ENCODE peak calls at places on chromosomes 2 and 18, in six cellular contexts. One of them, this sample, is unnamed.

GRCh38 chr18:2409906-2410305 is 161.4 kb downstream of the METTL4 start:
- DNase-seq in CD8-positive, alpha-beta memory T cell: no peak
- DNase-seq in uterus: no peak
- DNase-seq in esophagus squamous epithelium: no peak
- DNase-seq in keratinocyte: no peak
- DNase-seq in heart left ventricle: no peak
- DNase-seq in this sample: no peak

GRCh38 chr18:3402962-3403585 is 46.9 kb upstream of the TGIF1 start:
- DNase-seq in esophagus squamous epithelium: no peak
- DNase-seq in uterus: no peak
- DNase-seq in heart left ventricle: no peak
- DNase-seq in keratinocyte: no peak
- DNase-seq in CD8-positive, alpha-beta memory T cell: no peak
- DNase-seq in this sample: no peak

GRCh38 chr18:50099725-50100414 is 95.1 kb downstream of the MYO5B start:
- DNase-seq in CD8-positive, alpha-beta memory T cell: no peak
- DNase-seq in heart left ventricle: no peak
- DNase-seq in uterus: no peak
- DNase-seq in keratinocyte: no peak
- DNase-seq in esophagus squamous epithelium: no peak
- DNase-seq in this sample: no peak

GRCh38 chr2:201855356-201855755 is 49.0 kb downstream of the CDK15 start:
- DNase-seq in heart left ventricle: no peak
- DNase-seq in CD8-positive, alpha-beta memory T cell: no peak
- DNase-seq in esophagus squamous epithelium: no peak
- DNase-seq in uterus: no peak
- DNase-seq in keratinocyte: no peak
- DNase-seq in this sample: no peak

GRCh38 chr2:157927155-157927554 is 51.0 kb upstream of the ACVR1 start:
- DNase-seq in keratinocyte: no peak
- DNase-seq in uterus: no peak
- DNase-seq in esophagus squamous epithelium: no peak
- DNase-seq in CD8-positive, alpha-beta memory T cell: no peak
- DNase-seq in heart left ventricle: no peak
- DNase-seq in this sample: no peak

GRCh38 chr2:47056374-47056773 is 98.7 kb downstream of the STPG4 start:
- DNase-seq in keratinocyte: no peak
- DNase-seq in heart left ventricle: peak
- DNase-seq in uterus: peak
- DNase-seq in CD8-positive, alpha-beta memory T cell: no peak
- DNase-seq in esophagus squamous epithelium: no peak
- DNase-seq in this sample: peak

GRCh38 chr2:64201086-64201627 is 56.9 kb upstream of the PELI1 start:
- DNase-seq in uterus: no peak
- DNase-seq in keratinocyte: no peak
- DNase-seq in esophagus squamous epithelium: no peak
- DNase-seq in CD8-positive, alpha-beta memory T cell: no peak
- DNase-seq in heart left ventricle: no peak
- DNase-seq in this sample: no peak

GRCh38 chr18:13235981-13236380 is 17.4 kb downstream of the LDLRAD4 start:
- DNase-seq in CD8-positive, alpha-beta memory T cell: no peak
- DNase-seq in esophagus squamous epithelium: no peak
- DNase-seq in keratinocyte: no peak
- DNase-seq in uterus: peak
- DNase-seq in heart left ventricle: peak
- DNase-seq in this sample: no peak

GRCh38 chr2:54624611-54625071 is 98.8 kb upstream of the EML6 start:
- DNase-seq in keratinocyte: no peak
- DNase-seq in heart left ventricle: peak
- DNase-seq in uterus: no peak
- DNase-seq in esophagus squamous epithelium: no peak
- DNase-seq in CD8-positive, alpha-beta memory T cell: no peak
- DNase-seq in this sample: no peak

GRCh38 chr2:199405241-199405640 is 52.5 kb downstream of the SATB2 start:
- DNase-seq in uterus: no peak
- DNase-seq in keratinocyte: no peak
- DNase-seq in esophagus squamous epithelium: no peak
- DNase-seq in heart left ventricle: no peak
- DNase-seq in CD8-positive, alpha-beta memory T cell: no peak
- DNase-seq in this sample: no peak

DNA sequence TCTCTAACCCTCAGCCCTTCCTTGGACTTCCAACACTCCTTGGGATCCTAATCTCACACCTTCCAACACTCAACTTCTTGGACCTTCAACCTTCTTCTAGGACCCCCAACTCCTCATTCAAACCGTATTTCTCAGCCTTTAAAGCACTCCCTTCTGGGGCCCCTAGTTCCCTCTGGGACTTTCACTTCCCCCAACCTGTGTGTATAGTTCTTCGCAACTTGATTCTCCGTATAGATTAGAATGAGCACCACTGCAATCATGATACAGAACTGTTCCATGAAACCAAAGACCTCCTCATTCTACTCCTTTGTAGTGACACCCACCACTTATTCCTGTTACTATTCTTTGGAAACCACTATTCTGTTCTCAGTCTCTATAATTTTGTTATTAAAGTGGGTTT is 62.0 kb upstream of the NFU1 start:
- DNase-seq in heart left ventricle: no peak
- DNase-seq in uterus: no peak
- DNase-seq in CD8-positive, alpha-beta memory T cell: no peak
- DNase-seq in keratinocyte: no peak
- DNase-seq in esophagus squamous epithelium: no peak
- DNase-seq in this sample: no peak
- H3K27ac ChIP-seq in heart left ventricle: no peak
- H3K27ac ChIP-seq in uterus: no peak
- H3K27ac ChIP-seq in CD8-positive, alpha-beta memory T cell: no peak
- H3K27ac ChIP-seq in keratinocyte: no peak
- H3K27ac ChIP-seq in esophagus squamous epithelium: no peak
- H3K27ac ChIP-seq in this sample: no peak

DNA sequence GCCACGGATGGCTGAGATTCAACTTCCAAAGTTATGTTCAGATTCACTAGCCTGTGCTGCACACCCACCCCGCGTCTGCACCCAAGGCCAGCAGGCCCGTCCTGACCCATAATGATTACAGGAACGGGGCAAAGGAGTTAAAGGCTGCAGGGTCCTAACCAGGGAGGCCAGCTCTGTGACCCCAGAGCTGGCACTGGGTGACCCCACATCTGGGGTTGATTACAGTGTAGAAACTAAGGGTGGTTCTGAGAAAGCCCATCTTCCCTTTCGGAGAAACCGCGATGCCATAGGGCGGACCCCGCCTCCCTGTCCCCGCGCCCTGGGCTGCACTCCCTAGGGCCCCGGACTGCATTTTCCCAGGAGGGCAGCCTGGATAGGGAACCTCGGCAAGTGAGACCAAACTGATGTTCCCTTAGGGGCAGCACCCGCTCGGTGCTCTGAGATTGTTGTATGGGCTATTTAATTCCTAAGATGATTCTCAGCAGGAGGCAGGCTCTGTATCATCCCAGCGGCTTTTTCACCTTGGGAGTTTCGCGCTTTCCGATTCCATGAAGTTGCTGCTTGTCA is 2.2 kb upstream of the GPR148 start:
- DNase-seq in keratinocyte: no peak
- DNase-seq in CD8-positive, alpha-beta memory T cell: no peak
- DNase-seq in uterus: no peak
- DNase-seq in esophagus squamous epithelium: no peak
- DNase-seq in heart left ventricle: no peak
- DNase-seq in this sample: no peak
- H3K27ac ChIP-seq in keratinocyte: no peak
- H3K27ac ChIP-seq in CD8-positive, alpha-beta memory T cell: peak
- H3K27ac ChIP-seq in uterus: peak
- H3K27ac ChIP-seq in esophagus squamous epithelium: no peak
- H3K27ac ChIP-seq in heart left ventricle: no peak
- H3K27ac ChIP-seq in this sample: no peak

DNA sequence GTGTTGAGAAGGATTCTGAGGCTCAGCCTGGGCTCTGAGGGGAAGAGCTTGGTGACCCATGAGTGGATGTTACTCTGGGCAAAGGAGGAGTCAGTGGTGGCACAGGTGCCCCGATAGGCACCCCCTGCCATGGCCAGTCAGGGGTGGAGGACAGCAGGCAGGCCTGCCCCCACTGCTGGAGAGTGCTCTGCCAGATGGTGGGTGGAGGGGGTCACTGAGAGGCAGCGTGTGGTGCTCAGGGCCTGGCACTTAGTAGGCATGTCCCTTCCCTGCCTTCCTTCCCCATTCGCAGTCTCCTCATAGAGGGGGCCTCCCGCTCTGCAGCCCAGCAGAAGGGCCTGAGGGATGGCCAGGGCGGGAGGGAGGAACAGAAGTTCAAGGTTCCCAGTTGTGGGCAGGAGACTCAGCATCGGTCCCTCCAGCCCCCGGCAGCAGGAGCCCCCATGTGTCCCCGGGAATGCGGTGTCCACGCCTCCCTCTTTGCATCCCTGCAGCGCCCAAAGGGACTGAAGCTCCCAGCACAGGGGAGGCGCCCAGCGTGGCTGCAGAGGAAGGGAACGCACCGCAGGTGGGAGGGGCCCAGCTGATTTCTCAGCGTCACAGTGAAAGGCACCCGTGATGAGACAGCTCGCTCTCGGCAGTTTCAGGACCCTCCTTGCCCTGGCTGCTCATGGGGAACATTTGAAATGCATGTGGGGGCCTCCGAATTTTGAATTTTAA is 5.7 kb upstream of the SNED1 start:
- DNase-seq in keratinocyte: no peak
- DNase-seq in uterus: peak
- DNase-seq in esophagus squamous epithelium: no peak
- DNase-seq in CD8-positive, alpha-beta memory T cell: no peak
- DNase-seq in heart left ventricle: no peak
- DNase-seq in this sample: no peak
- H3K27ac ChIP-seq in keratinocyte: no peak
- H3K27ac ChIP-seq in uterus: peak
- H3K27ac ChIP-seq in esophagus squamous epithelium: peak
- H3K27ac ChIP-seq in CD8-positive, alpha-beta memory T cell: no peak
- H3K27ac ChIP-seq in heart left ventricle: no peak
- H3K27ac ChIP-seq in this sample: peak

GRCh38 chr2:49067971-49068370 is 86.3 kb downstream of the FSHR start:
- DNase-seq in esophagus squamous epithelium: no peak
- DNase-seq in uterus: no peak
- DNase-seq in heart left ventricle: no peak
- DNase-seq in keratinocyte: no peak
- DNase-seq in CD8-positive, alpha-beta memory T cell: no peak
- DNase-seq in this sample: no peak
- H3K27ac ChIP-seq in esophagus squamous epithelium: no peak
- H3K27ac ChIP-seq in uterus: no peak
- H3K27ac ChIP-seq in heart left ventricle: no peak
- H3K27ac ChIP-seq in keratinocyte: no peak
- H3K27ac ChIP-seq in CD8-positive, alpha-beta memory T cell: no peak
- H3K27ac ChIP-seq in this sample: no peak

DNA sequence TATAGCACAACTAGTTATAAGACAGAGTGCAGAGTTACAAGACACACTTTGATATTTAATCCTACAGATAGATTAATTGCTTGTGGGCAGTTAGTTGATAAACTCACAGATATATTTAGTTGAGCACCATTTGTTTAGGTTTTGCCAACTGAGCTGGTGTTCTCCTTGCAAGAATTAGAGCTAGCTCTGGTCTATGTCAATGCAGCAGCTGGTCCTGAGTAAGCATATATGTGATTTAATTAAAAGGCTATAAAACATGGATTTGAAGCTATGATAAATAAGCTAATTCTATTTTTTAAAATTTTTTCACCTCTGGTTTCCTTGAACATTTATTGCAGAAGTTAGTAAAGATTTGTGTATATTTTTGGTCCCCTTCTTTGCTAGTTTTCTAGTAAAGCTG is 35.6 kb downstream of the GPD2 start:
- DNase-seq in keratinocyte: no peak
- DNase-seq in esophagus squamous epithelium: no peak
- DNase-seq in uterus: no peak
- DNase-seq in CD8-positive, alpha-beta memory T cell: no peak
- DNase-seq in heart left ventricle: no peak
- DNase-seq in this sample: no peak
- H3K27ac ChIP-seq in keratinocyte: no peak
- H3K27ac ChIP-seq in esophagus squamous epithelium: no peak
- H3K27ac ChIP-seq in uterus: no peak
- H3K27ac ChIP-seq in CD8-positive, alpha-beta memory T cell: no peak
- H3K27ac ChIP-seq in heart left ventricle: no peak
- H3K27ac ChIP-seq in this sample: no peak

GRCh38 chr2:50953021-50953420 is 78.9 kb downstream of the NRXN1 start:
- DNase-seq in esophagus squamous epithelium: no peak
- DNase-seq in CD8-positive, alpha-beta memory T cell: no peak
- DNase-seq in heart left ventricle: no peak
- DNase-seq in keratinocyte: peak
- DNase-seq in uterus: no peak
- DNase-seq in this sample: no peak
- H3K27ac ChIP-seq in esophagus squamous epithelium: no peak
- H3K27ac ChIP-seq in CD8-positive, alpha-beta memory T cell: no peak
- H3K27ac ChIP-seq in heart left ventricle: no peak
- H3K27ac ChIP-seq in keratinocyte: peak
- H3K27ac ChIP-seq in uterus: no peak
- H3K27ac ChIP-seq in this sample: no peak

GRCh38 chr18:31656754-31657153 is 27.6 kb downstream of the B4GALT6 start:
- DNase-seq in CD8-positive, alpha-beta memory T cell: no peak
- DNase-seq in esophagus squamous epithelium: no peak
- DNase-seq in uterus: no peak
- DNase-seq in keratinocyte: no peak
- DNase-seq in heart left ventricle: no peak
- DNase-seq in this sample: no peak

GRCh38 chr18:31660763-31661162 is 23.6 kb downstream of the B4GALT6 start:
- DNase-seq in esophagus squamous epithelium: no peak
- DNase-seq in keratinocyte: no peak
- DNase-seq in CD8-positive, alpha-beta memory T cell: no peak
- DNase-seq in heart left ventricle: no peak
- DNase-seq in uterus: no peak
- DNase-seq in this sample: no peak

GRCh38 chr18:31659574-31660149 is 24.7 kb downstream of the B4GALT6 start:
- DNase-seq in uterus: no peak
- DNase-seq in CD8-positive, alpha-beta memory T cell: no peak
- DNase-seq in esophagus squamous epithelium: no peak
- DNase-seq in heart left ventricle: no peak
- DNase-seq in keratinocyte: no peak
- DNase-seq in this sample: no peak

GRCh38 chr18:31657823-31658669 is 26.3 kb downstream of the B4GALT6 start:
- DNase-seq in keratinocyte: no peak
- DNase-seq in uterus: no peak
- DNase-seq in heart left ventricle: no peak
- DNase-seq in esophagus squamous epithelium: no peak
- DNase-seq in CD8-positive, alpha-beta memory T cell: no peak
- DNase-seq in this sample: no peak

DNA sequence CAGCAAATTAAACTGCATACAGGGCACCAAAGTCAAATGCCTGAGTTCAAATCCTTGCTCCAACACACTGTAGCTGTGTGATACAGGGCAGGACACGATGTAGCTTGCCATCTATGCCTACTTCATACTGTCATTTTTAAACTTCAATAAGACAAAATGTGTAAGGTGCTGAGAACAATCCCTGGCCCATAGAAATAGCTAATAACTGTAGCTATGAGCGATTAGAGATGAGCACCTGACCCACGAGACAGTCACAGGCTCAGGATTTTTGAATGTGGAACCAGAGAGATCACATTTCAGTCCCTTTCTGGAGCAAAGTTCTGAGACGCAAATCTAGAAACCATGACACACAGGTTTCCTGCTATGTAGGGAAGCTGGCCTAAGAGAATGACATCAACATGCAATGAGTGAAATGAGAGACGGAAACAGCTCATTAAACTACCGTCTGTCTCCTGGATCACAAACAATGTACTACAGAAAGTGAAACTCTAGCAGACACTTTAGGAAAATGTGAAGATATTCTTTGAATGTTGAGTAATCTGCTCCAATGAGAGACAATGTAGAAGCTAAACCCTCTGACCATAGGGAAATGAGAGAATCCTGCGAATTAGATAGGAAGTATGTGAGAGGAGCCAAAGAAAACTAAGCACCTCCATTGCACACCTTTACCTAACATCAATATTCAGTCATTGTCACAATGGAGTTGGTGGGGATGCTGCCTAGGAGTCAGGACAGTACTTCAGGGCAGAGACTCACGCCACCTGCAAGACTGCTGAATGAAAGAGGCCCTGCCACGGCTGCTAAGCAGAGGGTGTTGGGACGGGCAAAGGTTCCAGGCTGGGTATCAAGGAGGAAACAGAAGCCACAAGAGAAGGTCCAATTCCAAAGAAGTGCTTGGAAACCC is 25.5 kb downstream of the B4GALT6 start:
- DNase-seq in CD8-positive, alpha-beta memory T cell: no peak
- DNase-seq in uterus: no peak
- DNase-seq in keratinocyte: no peak
- DNase-seq in heart left ventricle: no peak
- DNase-seq in esophagus squamous epithelium: no peak
- DNase-seq in this sample: no peak
- H3K27ac ChIP-seq in CD8-positive, alpha-beta memory T cell: peak
- H3K27ac ChIP-seq in uterus: no peak
- H3K27ac ChIP-seq in keratinocyte: no peak
- H3K27ac ChIP-seq in heart left ventricle: no peak
- H3K27ac ChIP-seq in esophagus squamous epithelium: no peak
- H3K27ac ChIP-seq in this sample: no peak